ENCODE peak calls at places on chromosomes 16 and 17, in six cellular contexts. D, V, R, L, S and B are unnamed samples.

GRCh38 chr17:15343749-15344148 is 2.4 kb upstream of the TEKT3 start:
- DNase-seq in D (no peak), V (peak), R (no peak), L (no peak), S (no peak), B (no peak)

GRCh38 chr16:49411121-49411970 is 37.7 kb downstream of the C16orf78 start:
- DNase-seq in D (no peak), V (no peak), R (no peak), L (no peak), S (no peak), B (no peak)

GRCh38 chr16:87541882-87542234 is 49.0 kb upstream of the ZCCHC14 start:
- DNase-seq in D (no peak), V (no peak), R (no peak), L (no peak), S (peak), B (peak)

GRCh38 chr17:67753026-67753425 is 35.3 kb downstream of the NOL11 start:
- DNase-seq in D (no peak), V (no peak), R (no peak), L (no peak), S (no peak), B (no peak)

GRCh38 chr17:48612854-48613691 is 2.0 kb downstream of the HOXB8 start:
- DNase-seq in D (no peak), V (no peak), R (no peak), L (no peak), S (no peak), B (peak)

GRCh38 chr16:74661064-74661463 is 5.6 kb downstream of the RFWD3 start:
- DNase-seq in D (no peak), V (no peak), R (no peak), L (no peak), S (no peak), B (no peak)

GRCh38 chr16:75854117-75854516 is 127.8 kb upstream of the CPHXL start:
- DNase-seq in D (no peak), V (no peak), R (no peak), L (no peak), S (no peak), B (no peak)

GRCh38 chr16:17170435-17170834 is 300.3 kb downstream of the XYLT1 start:
- DNase-seq in D (no peak), V (no peak), R (no peak), L (no peak), S (no peak), B (no peak)

GRCh38 chr16:47492428-47493357 is 31.6 kb downstream of the PHKB start:
- DNase-seq in D (peak), V (no peak), R (no peak), L (peak), S (peak), B (no peak)

GRCh38 chr16:53091508-53092211 is 36.9 kb downstream of the CHD9 start:
- DNase-seq in D (peak), V (peak), R (peak), L (no peak), S (peak), B (peak)

GRCh38 chr17:39527220-39527813 is 66.0 kb downstream of the CDK12 start:
- DNase-seq in D (no peak), V (no peak), R (no peak), L (no peak), S (no peak), B (peak)

GRCh38 chr16:31696968-31697743 is 169.5 kb downstream of the AHSP start:
- DNase-seq in D (no peak), V (peak), R (no peak), L (no peak), S (no peak), B (no peak)

GRCh38 chr16:83682126-83682857 is 125.5 kb upstream of the HSBP1 start:
- DNase-seq in D (no peak), V (no peak), R (no peak), L (no peak), S (no peak), B (peak)

GRCh38 chr16:77213542-77214108 is 14.4 kb downstream of the SYCE1L start:
- DNase-seq in D (no peak), V (peak), R (peak), L (no peak), S (no peak), B (no peak)

GRCh38 chr17:19487009-19487600 is 46.5 kb upstream of the SLC47A1 start:
- DNase-seq in D (no peak), V (no peak), R (no peak), L (no peak), S (no peak), B (peak)

GRCh38 chr17:28946239-28946638 is 5.1 kb downstream of the PHF12 start:
- DNase-seq in D (no peak), V (peak), R (no peak), L (no peak), S (no peak), B (no peak)

GRCh38 chr16:4511441-4512082 is 27.0 kb downstream of the CDIP1 start:
- DNase-seq in D (peak), V (no peak), R (no peak), L (no peak), S (no peak), B (peak)

GRCh38 chr16:68284847-68285246 is 20.5 kb downstream of the SLC7A6 start:
- DNase-seq in D (no peak), V (no peak), R (no peak), L (no peak), S (no peak), B (no peak)

GRCh38 chr17:4786516-4786915 is 352 bp upstream of the VMO1 start:
- DNase-seq in D (no peak), V (no peak), R (no peak), L (no peak), S (no peak), B (no peak)

GRCh38 chr17:27526603-27527002 is 70.4 kb downstream of the KSR1 start:
- DNase-seq in D (no peak), V (peak), R (no peak), L (no peak), S (no peak), B (no peak)

GRCh38 chr16:87407511-87408112 is 15.5 kb downstream of the MAP1LC3B start:
- DNase-seq in D (no peak), V (peak), R (no peak), L (peak), S (no peak), B (no peak)

GRCh38 chr16:79066621-79067020 is 533.9 kb downstream of the MAF start:
- DNase-seq in D (no peak), V (no peak), R (no peak), L (no peak), S (no peak), B (no peak)

GRCh38 chr17:76726231-76726765 is at the start of gene JMJD6:
- DNase-seq in D (peak), V (peak), R (peak), L (peak), S (peak), B (peak)

GRCh38 chr17:49906511-49907136 is 58.8 kb upstream of the TAC4 start:
- DNase-seq in D (no peak), V (no peak), R (no peak), L (no peak), S (no peak), B (no peak)

GRCh38 chr17:34299017-34299416 is 13.5 kb downstream of the CCL11 start:
- DNase-seq in D (no peak), V (no peak), R (no peak), L (no peak), S (no peak), B (no peak)

GRCh38 chr16:87598431-87598830 is 3.9 kb upstream of the JPH3 start:
- DNase-seq in D (no peak), V (no peak), R (no peak), L (no peak), S (no peak), B (no peak)

DNA sequence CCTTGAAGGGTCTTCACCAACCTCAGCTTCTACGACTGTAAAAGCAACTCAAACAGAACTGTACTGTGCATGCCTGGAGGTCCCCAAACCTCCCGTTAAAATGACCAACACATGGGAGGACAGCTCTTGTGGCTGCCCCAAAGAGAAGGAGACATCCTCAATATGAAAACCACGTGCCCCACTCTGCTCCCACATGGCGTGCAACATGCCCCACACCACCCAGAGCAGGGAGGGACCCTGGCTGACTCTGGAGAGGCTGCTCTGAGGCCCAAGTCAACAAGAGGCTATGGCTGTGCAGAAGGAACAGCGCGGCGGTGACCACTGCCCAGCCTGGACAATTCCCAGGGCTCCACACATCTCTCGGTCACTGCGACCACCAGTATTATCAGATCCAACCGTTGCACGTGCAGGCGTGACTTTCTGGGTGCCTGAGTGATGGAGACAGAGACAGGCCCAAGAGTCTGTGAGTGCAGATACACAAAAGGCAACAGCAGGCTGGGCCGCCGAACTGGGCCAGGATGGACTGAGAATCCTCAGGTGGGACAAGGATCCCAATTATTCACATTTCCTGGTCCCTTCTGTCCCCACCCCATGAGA is 1.4 kb downstream of the PLD6 start:
- DNase-seq in D (no peak), V (no peak), R (no peak), L (no peak), S (no peak), B (no peak)
- H3K27ac ChIP-seq in D (peak), V (no peak), R (no peak), L (peak), S (peak), B (no peak)

GRCh38 chr17:42405076-42405475 is 16.8 kb upstream of the STAT3 start:
- DNase-seq in D (no peak), V (no peak), R (no peak), L (peak), S (no peak), B (no peak)

GRCh38 chr17:42405963-42406495 is 17.0 kb downstream of the CAVIN1 start:
- DNase-seq in D (peak), V (peak), R (no peak), L (peak), S (peak), B (peak)

GRCh38 chr17:42406602-42407288 is 16.3 kb downstream of the CAVIN1 start:
- DNase-seq in D (no peak), V (no peak), R (no peak), L (no peak), S (no peak), B (no peak)

GRCh38 chr17:42403150-42403549 is 14.9 kb upstream of the STAT3 start:
- DNase-seq in D (no peak), V (no peak), R (no peak), L (peak), S (no peak), B (peak)

GRCh38 chr17:42404326-42405055 is 16.2 kb upstream of the STAT3 start:
- DNase-seq in D (no peak), V (no peak), R (no peak), L (no peak), S (no peak), B (no peak)
- H3K27ac ChIP-seq in D (no peak), V (no peak), R (peak), L (no peak), S (peak), B (no peak)

GRCh38 chr17:83053779-83054451 is 25.5 kb upstream of the METRNL start:
- DNase-seq in D (peak), V (no peak), R (no peak), L (peak), S (peak), B (no peak)
- H3K27ac ChIP-seq in D (peak), V (no peak), R (no peak), L (peak), S (peak), B (no peak)

DNA sequence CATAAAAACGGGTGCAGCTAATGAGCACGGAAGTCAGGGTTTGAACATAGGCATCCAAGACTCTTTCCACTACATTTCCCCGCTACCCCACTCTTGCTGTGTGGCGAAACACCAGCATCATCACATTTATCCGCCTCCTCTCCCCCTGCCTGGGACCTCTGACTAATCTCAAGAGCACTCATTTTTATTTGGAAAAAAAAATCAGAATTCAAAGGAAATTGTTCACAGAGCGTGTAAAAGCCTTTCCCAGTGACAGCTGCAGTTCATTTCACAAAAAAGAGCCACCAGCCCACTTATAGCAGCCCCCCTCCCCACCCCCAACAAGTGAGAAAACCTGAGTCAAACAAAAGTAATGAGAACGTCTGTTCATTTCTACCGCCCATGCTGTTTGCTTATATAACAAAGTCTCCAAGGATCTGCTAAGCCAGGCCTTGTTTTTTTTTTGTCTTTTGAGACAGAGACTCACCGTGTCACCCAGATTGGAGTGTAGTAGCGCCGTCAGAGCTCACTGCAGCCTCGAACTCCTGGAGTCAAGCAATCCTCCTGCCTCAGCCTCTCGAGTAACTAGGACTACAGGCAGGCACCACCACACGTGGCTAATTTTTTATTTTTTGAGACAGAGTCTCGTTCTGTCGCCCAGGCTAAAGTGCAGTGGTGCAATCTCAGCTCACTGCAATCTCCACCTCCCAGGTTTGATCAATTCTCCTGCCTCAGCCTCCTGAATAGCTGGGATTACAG is 48.3 kb upstream of the HAPSTR1 start:
- DNase-seq in D (no peak), V (peak), R (peak), L (no peak), S (no peak), B (peak)
- H3K27ac ChIP-seq in D (no peak), V (peak), R (peak), L (no peak), S (no peak), B (no peak)

GRCh38 chr17:78151514-78152008 is 5.4 kb downstream of the C17orf99 start:
- DNase-seq in D (no peak), V (no peak), R (no peak), L (no peak), S (no peak), B (no peak)

GRCh38 chr17:78159575-78160158 is 8.7 kb upstream of the SYNGR2 start:
- DNase-seq in D (no peak), V (peak), R (peak), L (no peak), S (no peak), B (no peak)

GRCh38 chr17:78154903-78155811 is 9.0 kb downstream of the C17orf99 start:
- DNase-seq in D (peak), V (no peak), R (no peak), L (no peak), S (no peak), B (no peak)
- H3K27ac ChIP-seq in D (no peak), V (no peak), R (no peak), L (no peak), S (no peak), B (no peak)

GRCh38 chr17:8163978-8164814 is 1.4 kb upstream of the VAMP2 start:
- DNase-seq in D (peak), V (peak), R (no peak), L (peak), S (peak), B (peak)
- H3K27ac ChIP-seq in D (peak), V (peak), R (peak), L (peak), S (peak), B (peak)

GRCh38 chr16:58365623-58366022 is 26.6 kb upstream of the GINS3 start:
- DNase-seq in D (no peak), V (no peak), R (no peak), L (no peak), S (no peak), B (no peak)
- H3K27ac ChIP-seq in D (no peak), V (no peak), R (no peak), L (no peak), S (no peak), B (no peak)

DNA sequence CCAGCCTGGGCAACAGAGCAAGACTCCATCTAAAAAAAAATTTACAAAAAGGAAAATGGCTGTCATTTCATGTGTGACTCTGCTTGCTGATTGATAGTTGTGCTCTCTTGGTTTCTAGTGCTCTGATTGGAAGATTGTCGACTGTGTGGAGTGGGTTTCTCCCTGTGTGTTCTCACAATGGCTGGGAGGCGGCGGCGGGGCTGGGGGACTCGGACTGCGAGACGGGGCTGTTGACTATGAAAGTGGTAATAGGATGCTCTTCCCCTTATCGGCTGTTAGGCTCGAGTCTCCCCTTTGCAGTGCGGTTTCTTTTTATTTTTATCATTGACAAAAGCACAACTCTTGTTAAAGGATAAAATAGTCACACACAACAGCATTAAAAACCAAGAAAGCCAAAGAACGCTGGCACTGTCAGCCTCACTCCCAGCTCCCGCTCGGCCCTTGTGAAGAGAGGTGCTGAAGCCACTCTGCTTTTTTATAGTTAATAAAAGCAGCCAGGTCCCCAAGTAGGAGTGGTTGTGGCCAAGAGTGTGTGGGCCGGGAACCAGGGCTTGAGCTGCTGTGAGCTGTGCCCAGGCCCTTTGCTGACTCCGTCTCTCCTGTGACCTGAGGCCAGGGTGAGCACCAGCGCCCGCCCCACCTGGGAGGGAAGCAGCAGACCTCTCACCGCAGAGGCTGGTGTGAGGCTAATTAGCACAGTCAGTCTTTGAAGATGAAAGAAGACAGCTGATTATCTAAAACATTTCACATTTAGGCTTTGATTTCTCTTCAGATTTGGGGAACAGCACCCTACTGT is 36.5 kb downstream of the TBCD start:
- DNase-seq in D (no peak), V (no peak), R (no peak), L (no peak), S (no peak), B (no peak)
- H3K27ac ChIP-seq in D (no peak), V (no peak), R (no peak), L (no peak), S (no peak), B (no peak)